ENCODE peak calls at places on chromosomes 5 and 9, in five cellular contexts. N is HCT116, O is IMR-90, F is NB4, Z is tibial nerve. C is an unnamed sample.

GRCh38 chr5:138752951-138753793 is at the start of gene CTNNA1:
- DNase-seq in Z (peak; percentile 66), N (peak; percentile 71), F (peak; percentile 72), O (peak; percentile 49), C (peak; percentile 70)

GRCh38 chr5:143501176-143501840 is 97.8 kb upstream of the NR3C1 start:
- DNase-seq in F (no peak), O (no peak), N (no peak), Z (no peak), C (no peak)

GRCh38 chr9:20618361-20618799 is 3.9 kb downstream of the MLLT3 start:
- DNase-seq in O (peak; percentile 77), Z (no peak), F (no peak), N (no peak), C (no peak)

GRCh38 chr9:76835571-76836283 is 70.2 kb downstream of the PRUNE2 start:
- DNase-seq in Z (no peak), F (no peak), O (peak; percentile 87), N (no peak), C (no peak)

GRCh38 chr5:93226202-93226735 is 354.8 kb downstream of the NR2F1-AS1 start:
- DNase-seq in F (no peak), Z (no peak), N (no peak), O (no peak), C (no peak)

GRCh38 chr5:153542536-153542935 is 52.1 kb downstream of the GRIA1 start:
- DNase-seq in F (no peak), O (peak; percentile 55), N (no peak), Z (no peak), C (no peak)

GRCh38 chr9:81472701-81473100 is 216.6 kb downstream of the TLE1 start:
- DNase-seq in N (no peak), Z (no peak), F (no peak), O (no peak), C (no peak)

GRCh38 chr5:150066901-150067396 is 19.4 kb downstream of the CSF1R start:
- DNase-seq in Z (no peak), N (no peak), F (peak; percentile 96), O (peak; percentile 83), C (no peak)

GRCh38 chr5:643811-644271 is 31.7 kb downstream of the CEP72 start:
- DNase-seq in F (no peak), O (no peak), N (no peak), Z (no peak), C (no peak)

GRCh38 chr5:125549322-125549871 is 803.0 kb upstream of the ZNF608 start:
- DNase-seq in O (peak; percentile 23), N (no peak), F (no peak), Z (no peak), C (no peak)

GRCh38 chr9:36566813-36567217 is 5.9 kb upstream of the MELK start:
- DNase-seq in F (no peak), N (no peak), Z (no peak), O (peak; percentile 25), C (no peak)

GRCh38 chr9:131304676-131305366 is 15.3 kb downstream of the PLPP7 start:
- DNase-seq in F (no peak), O (peak; percentile 49), N (no peak), Z (peak; percentile 41), C (no peak)

GRCh38 chr5:89265511-89266169 is 382.7 kb upstream of the MEF2C start:
- DNase-seq in N (no peak), Z (no peak), F (no peak), O (peak; percentile 89), C (no peak)

GRCh38 chr9:75979362-75979761 is 88.9 kb downstream of the PCSK5 start:
- DNase-seq in N (no peak), Z (no peak), F (peak; percentile 1), O (peak; percentile 13), C (no peak)

GRCh38 chr9:91256235-91256634 is 105.5 kb downstream of the AUH start:
- DNase-seq in N (no peak), O (no peak), F (no peak), Z (no peak), C (no peak)

GRCh38 chr9:131284856-131285255 is 4.7 kb upstream of the PLPP7 start:
- DNase-seq in O (no peak), N (no peak), Z (no peak), F (no peak), C (no peak)

GRCh38 chr5:51622161-51622790 is 239.0 kb downstream of the ISL1 start:
- DNase-seq in N (no peak), Z (no peak), O (no peak), F (no peak), C (no peak)

GRCh38 chr5:122311888-122312669 is at the start of gene SNCAIP:
- DNase-seq in Z (no peak), F (peak; percentile 7), N (no peak), O (peak; percentile 64), C (peak; percentile 67)

GRCh38 chr5:173530547-173530946 is 85.9 kb downstream of the BOD1 start:
- DNase-seq in F (peak; percentile 52), Z (no peak), N (peak; percentile 18), O (no peak), C (no peak)

DNA sequence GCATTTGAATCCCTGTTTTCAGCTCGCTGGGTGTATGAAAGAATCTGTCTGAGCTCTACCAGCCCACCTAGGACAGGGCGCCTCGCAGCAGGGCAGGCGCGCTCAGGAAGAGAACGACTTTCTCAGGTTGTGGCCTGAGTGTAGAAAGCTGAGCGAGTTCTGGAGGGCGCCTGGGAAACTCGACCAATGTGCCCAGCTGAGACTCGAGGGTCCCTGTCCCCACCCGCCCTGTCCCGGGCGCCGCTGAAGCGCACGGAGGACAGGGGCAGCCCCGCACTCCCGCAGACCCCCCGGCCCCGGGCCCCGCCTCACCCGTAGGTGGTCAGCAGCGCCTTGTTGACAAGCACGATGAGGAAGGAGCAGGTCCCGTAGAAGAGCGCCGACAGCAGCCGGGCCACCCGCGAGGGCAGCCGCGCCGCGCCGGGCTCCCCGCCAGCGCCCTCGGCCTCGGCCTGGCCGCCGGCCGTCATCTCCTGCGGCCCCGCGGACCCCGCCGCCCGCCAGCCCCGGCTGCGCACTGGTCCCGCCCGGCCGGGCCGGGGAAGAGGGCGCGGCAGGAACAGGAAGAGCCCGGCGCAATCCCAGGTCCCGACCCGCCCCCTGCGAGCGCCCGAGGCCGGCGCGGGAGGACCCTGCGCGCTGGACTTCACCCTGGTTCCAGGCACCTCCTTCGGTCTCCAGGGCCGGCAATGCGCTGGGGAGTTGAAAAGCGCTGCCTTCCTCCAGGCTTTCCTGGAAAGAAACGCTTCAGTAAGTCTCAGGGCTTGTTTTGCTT is at the start of gene SLC35D2:
- DNase-seq in F (no peak), O (peak; percentile 32), Z (peak; percentile 40), N (no peak), C (peak; percentile 39)
- TF ChIP-seq POLR2A in F (no peak), O (no peak), Z (peak; percentile 66), N (no peak), C (no peak)

DNA sequence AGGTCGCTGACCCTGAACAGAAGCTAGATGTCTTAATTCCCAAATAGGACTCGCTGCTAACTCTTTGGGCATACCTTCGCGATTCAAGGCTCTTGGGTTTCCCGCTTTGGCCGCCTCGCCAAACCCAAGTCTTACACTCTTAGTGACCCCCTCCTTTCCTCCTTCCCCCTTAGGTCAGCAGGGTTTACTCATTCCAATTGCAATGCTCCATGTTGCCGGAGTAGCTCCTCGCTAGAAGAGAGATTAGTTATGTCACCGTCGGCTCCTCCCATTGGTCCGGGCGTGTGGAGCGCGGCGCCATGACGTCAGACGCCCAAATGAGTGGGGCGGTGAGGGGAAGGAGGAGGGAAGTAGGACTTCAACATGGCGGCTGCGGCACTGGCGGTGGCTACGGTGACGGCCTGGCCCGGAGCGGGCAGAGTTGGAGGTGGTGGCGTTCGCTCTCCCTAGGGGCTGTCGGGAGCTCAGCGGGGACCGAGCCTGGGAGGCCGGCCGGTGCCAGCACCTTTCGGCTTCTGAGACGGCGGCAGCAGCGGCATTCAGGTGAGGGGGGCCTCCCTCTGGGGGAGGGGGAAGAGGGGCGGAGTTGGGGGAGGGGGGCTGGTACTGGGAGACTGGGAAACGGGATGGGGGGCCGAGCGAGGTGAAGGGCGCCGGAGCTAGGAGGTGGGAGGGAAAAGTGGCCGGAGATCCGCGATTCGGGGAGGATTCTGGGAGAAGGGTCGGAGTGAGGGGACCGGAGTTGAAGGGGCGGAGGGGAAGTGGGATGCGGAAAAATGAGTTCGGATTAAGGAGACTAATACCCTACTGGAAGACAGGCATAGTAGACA is at the start of gene UBAP1:
- DNase-seq in Z (peak; percentile 94), F (peak; percentile 100), N (peak; percentile 93), O (peak; percentile 97), C (peak; percentile 99)
- TF ChIP-seq POLR2A in Z (peak; percentile 97), F (no peak), N (peak; percentile 87), O (peak; percentile 92), C (peak; percentile 99)

DNA sequence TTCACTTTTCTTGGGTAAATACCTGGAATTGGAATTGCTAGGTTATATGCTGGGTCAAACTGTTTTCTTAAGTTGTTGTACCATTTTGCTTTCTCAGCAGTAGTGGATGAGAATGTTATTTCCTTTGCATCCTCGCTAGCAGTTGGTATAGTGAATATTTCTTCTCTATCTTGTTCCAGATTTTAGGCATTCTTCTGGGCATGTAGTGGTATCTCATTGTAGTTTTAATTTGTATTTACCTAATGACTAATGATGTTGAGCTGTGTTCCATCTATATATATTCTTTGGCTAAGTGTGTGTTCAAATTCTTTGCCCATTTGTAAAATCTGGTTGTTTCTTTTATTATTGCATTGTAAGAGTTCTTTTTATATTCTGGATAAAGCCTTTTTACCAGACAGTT is 333.3 kb downstream of the MAT2B start:
- DNase-seq in F (no peak), O (peak; percentile 28), N (no peak), Z (no peak), C (no peak)
- TF ChIP-seq POLR2A in F (no peak), O (no peak), N (no peak), Z (no peak), C (no peak)

DNA sequence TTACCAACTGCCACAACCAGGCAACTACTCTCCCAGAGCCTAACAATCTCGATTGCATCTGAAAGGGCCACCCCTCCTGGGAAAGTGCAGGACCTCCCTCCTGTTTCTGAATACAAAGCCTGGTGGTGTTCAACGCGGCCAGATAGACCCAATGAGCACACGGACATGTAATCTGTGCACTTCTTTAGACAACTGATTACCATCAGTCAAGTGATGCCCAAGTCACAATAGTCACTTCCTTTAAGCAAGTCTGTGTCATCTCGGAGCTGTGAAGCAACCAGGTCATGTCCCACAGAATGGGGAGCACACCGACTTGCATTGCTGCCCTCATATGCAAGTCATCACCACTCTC is 739 bp downstream of the C9orf72 start:
- DNase-seq in O (no peak), Z (no peak), F (peak; percentile 87), N (no peak), C (peak; percentile 76)
- TF ChIP-seq POLR2A in O (no peak), Z (peak; percentile 6), F (no peak), N (no peak), C (peak; percentile 57)

GRCh38 chr5:77775773-77776605 is at the start of gene TBCA:
- DNase-seq in O (peak; percentile 91), N (peak; percentile 83), F (peak; percentile 95), Z (peak; percentile 65), C (peak; percentile 96)
- TF ChIP-seq POLR2A in O (peak; percentile 81), N (no peak), F (peak; percentile 84), Z (peak; percentile 93), C (peak; percentile 92)

GRCh38 chr9:33167084-33167948 is at the start of gene B4GALT1:
- DNase-seq in Z (peak; percentile 92), N (peak; percentile 41), O (peak; percentile 90), F (peak; percentile 100), C (peak; percentile 92)
- TF ChIP-seq POLR2A in Z (peak; percentile 69), N (peak; percentile 61), O (peak; percentile 92), F (peak; percentile 86), C (peak; percentile 86)

C was measured in erythroblast.